ENCODE peak calls at places on chromosomes 12 and 14, in six cellular contexts. F, S, M, H, T and K are unnamed samples.

GRCh38 chr14:38611928-38612327 is 356.0 kb upstream of the CLEC14A start:
- DNase-seq in F (no peak), S (no peak), M (no peak), H (no peak), T (no peak), K (no peak)

GRCh38 chr12:49347307-49348237 is 884 bp downstream of the DNAJC22 start:
- DNase-seq in F (peak; percentile 98), S (peak; percentile 74), M (peak; percentile 94), H (peak; percentile 78), T (peak; percentile 95), K (peak; percentile 81)

GRCh38 chr12:108004368-108004767 is 124.7 kb upstream of the WSCD2 start:
- DNase-seq in F (no peak), S (no peak), M (no peak), H (no peak), T (no peak), K (peak; percentile 19)

GRCh38 chr12:11685716-11686115 is 36.2 kb downstream of the ETV6 start:
- DNase-seq in F (no peak), S (no peak), M (no peak), H (no peak), T (no peak), K (no peak)

GRCh38 chr14:68248481-68249255 is 429.1 kb downstream of the RAD51B start:
- DNase-seq in F (peak; percentile 61), S (no peak), M (peak; percentile 66), H (peak; percentile 54), T (peak; percentile 54), K (no peak)

GRCh38 chr12:113111247-113111646 is 24.3 kb downstream of the RASAL1 start:
- DNase-seq in F (no peak), S (no peak), M (no peak), H (no peak), T (no peak), K (no peak)

GRCh38 chr14:101575581-101575980 is 14.3 kb downstream of the DIO3 start:
- DNase-seq in F (no peak), S (no peak), M (no peak), H (no peak), T (no peak), K (no peak)

GRCh38 chr12:69897744-69898143 is 72.7 kb downstream of the MYRFL start:
- DNase-seq in F (no peak), S (no peak), M (no peak), H (no peak), T (no peak), K (no peak)

GRCh38 chr12:131529196-131530040 is 181.5 kb upstream of the SFSWAP start:
- DNase-seq in F (no peak), S (no peak), M (no peak), H (no peak), T (no peak), K (no peak)

GRCh38 chr12:62268956-62269355 is 8.8 kb downstream of the USP15 start:
- DNase-seq in F (no peak), S (no peak), M (no peak), H (no peak), T (no peak), K (no peak)

GRCh38 chr12:21073822-21074460 is 57.1 kb upstream of the SLCO1B1 start:
- DNase-seq in F (no peak), S (no peak), M (no peak), H (no peak), T (no peak), K (no peak)

GRCh38 chr14:104937161-104937560 is 12.5 kb downstream of the PLD4 start:
- DNase-seq in F (no peak), S (no peak), M (no peak), H (no peak), T (no peak), K (no peak)

GRCh38 chr12:91100901-91101300 is 10.4 kb downstream of the LUM start:
- DNase-seq in F (no peak), S (no peak), M (no peak), H (no peak), T (no peak), K (no peak)

GRCh38 chr12:27982380-27982779 is 9.8 kb upstream of the PTHLH start:
- DNase-seq in F (no peak), S (no peak), M (no peak), H (no peak), T (no peak), K (no peak)

GRCh38 chr12:131457028-131457310 is 253.9 kb upstream of the SFSWAP start:
- DNase-seq in F (no peak), S (no peak), M (peak; percentile 21), H (no peak), T (no peak), K (no peak)